ENCODE peak calls at places on chromosome 15, in five cellular contexts. H is AG09319, R is KBM-7, O is HT1080, K is Ammon's horn. W is an unnamed sample.
A peak's percentile ranks its signal among the peaks of the same experiment; 100 is the strongest.

GRCh38 chr15:80693682-80694623 is 1.2 kb upstream of the ABHD17C start:
- DNase-seq in H (no peak), R (peak; percentile 60), O (peak; percentile 17), K (peak; percentile 15), W (peak; percentile 24)

GRCh38 chr15:56759450-56759845 is 26.1 kb upstream of the ZNF280D start:
- DNase-seq in H (peak; percentile 77), K (peak; percentile 18), R (peak; percentile 55), O (peak; percentile 93), W (no peak)

GRCh38 chr15:51812598-51812997 is 16.9 kb upstream of the TMOD3 start:
- DNase-seq in O (no peak), R (no peak), H (no peak), K (no peak), W (no peak)

GRCh38 chr15:28023422-28023821 is 75.7 kb downstream of the OCA2 start:
- DNase-seq in R (no peak), H (no peak), K (no peak), O (no peak), W (no peak)

GRCh38 chr15:62432702-62433398 is 267.8 kb upstream of the C2CD4B start:
- DNase-seq in O (no peak), H (no peak), R (no peak), K (no peak), W (no peak)

GRCh38 chr15:78301813-78302212 is 2.4 kb upstream of the SKIC8 start:
- DNase-seq in H (no peak), O (no peak), K (no peak), R (peak; percentile 77), W (no peak)

GRCh38 chr15:34357653-34358052 is 9.3 kb downstream of the LPCAT4 start:
- DNase-seq in O (no peak), R (no peak), K (no peak), H (no peak), W (no peak)

GRCh38 chr15:66004618-66005262 is 135.4 kb downstream of the RAB11A start:
- DNase-seq in R (peak; percentile 65), K (no peak), O (no peak), H (no peak), W (peak; percentile 84)

GRCh38 chr15:44812029-44812517 is 75.7 kb downstream of the TRIM69 start:
- DNase-seq in R (no peak), O (no peak), H (no peak), K (no peak), W (no peak)

GRCh38 chr15:98689431-98689861 is 41.1 kb downstream of the IGF1R start:
- DNase-seq in H (no peak), R (no peak), K (no peak), O (peak; percentile 60), W (no peak)

GRCh38 chr15:94253742-94254141 is 22.4 kb downstream of the MCTP2 start:
- DNase-seq in O (no peak), R (no peak), K (no peak), H (no peak), W (no peak)

GRCh38 chr15:50353251-50353998 is 1.6 kb downstream of the GABPB1 start:
- DNase-seq in H (peak; percentile 69), K (no peak), R (peak; percentile 50), O (peak; percentile 72), W (no peak)

GRCh38 chr15:32879980-32880379 is 162.2 kb downstream of the GREM1 start:
- DNase-seq in O (no peak), K (no peak), H (no peak), R (no peak), W (no peak)

GRCh38 chr15:76340198-76340801 is 3.7 kb downstream of the ISL2 start:
- DNase-seq in H (no peak), R (no peak), O (no peak), K (no peak), W (no peak)

GRCh38 chr15:33047077-33047476 is 147.4 kb downstream of the FMN1 start:
- DNase-seq in H (no peak), K (no peak), R (no peak), O (no peak), W (no peak)

GRCh38 chr15:66698318-66698961 is 3.6 kb upstream of the SMAD6 start:
- DNase-seq in R (peak; percentile 81), H (no peak), O (peak; percentile 53), K (peak; percentile 66), W (peak; percentile 89)

GRCh38 chr15:31080618-31081017 is 20.9 kb downstream of the TRPM1 start:
- DNase-seq in K (peak; percentile 23), H (no peak), O (no peak), R (no peak), W (no peak)

GRCh38 chr15:66785637-66786036 is 83.6 kb downstream of the SMAD6 start:
- DNase-seq in O (peak; percentile 70), R (no peak), K (no peak), H (no peak), W (no peak)

GRCh38 chr15:85749261-85750151 is 45.2 kb downstream of the KLHL25 start:
- DNase-seq in O (no peak), K (no peak), R (no peak), H (no peak), W (no peak)

GRCh38 chr15:90580541-90580940 is 50.8 kb downstream of the CRTC3 start:
- DNase-seq in R (no peak), O (no peak), H (no peak), K (no peak), W (no peak)

GRCh38 chr15:91100561-91101355 is 701 bp downstream of the SV2B start:
- DNase-seq in K (peak; percentile 38), H (no peak), R (no peak), O (no peak), W (no peak)

GRCh38 chr15:89629829-89630228 is 25.4 kb downstream of the KIF7 start:
- DNase-seq in R (no peak), K (no peak), O (no peak), H (no peak), W (peak; percentile 7)

GRCh38 chr15:31842532-31843195 is 187.7 kb upstream of the CHRNA7 start:
- DNase-seq in R (no peak), H (no peak), O (no peak), K (peak; percentile 44), W (no peak)

GRCh38 chr15:71115567-71116351 is 488 bp downstream of the THSD4 start:
- DNase-seq in R (peak; percentile 40), K (no peak), H (no peak), O (peak; percentile 35), W (peak; percentile 49)

GRCh38 chr15:70353606-70354259 is 256.0 kb upstream of the TLE3 start:
- DNase-seq in H (no peak), R (no peak), O (no peak), K (no peak), W (no peak)

GRCh38 chr15:66723826-66724731 is 22.0 kb downstream of the SMAD6 start:
- DNase-seq in R (no peak), K (no peak), O (peak; percentile 40), H (no peak), W (no peak)

GRCh38 chr15:51735211-51735610 is 2.2 kb downstream of the LYSMD2 start:
- DNase-seq in K (peak; percentile 44), H (no peak), O (no peak), R (peak; percentile 32), W (no peak)

GRCh38 chr15:64158363-64159134 is 4.3 kb downstream of the PPIB start:
- DNase-seq in H (no peak), R (no peak), K (no peak), O (no peak), W (no peak)

GRCh38 chr15:40242671-40243070 is 3.8 kb downstream of the PAK6 start:
- DNase-seq in K (no peak), H (no peak), O (no peak), R (no peak), W (no peak)

GRCh38 chr15:39699531-39700110 is 83.0 kb downstream of the FSIP1 start:
- DNase-seq in K (no peak), H (no peak), R (no peak), O (no peak), W (no peak)

GRCh38 chr15:62137216-62137884 is 27.7 kb downstream of the C2CD4B start:
- DNase-seq in H (no peak), R (no peak), K (no peak), O (no peak), W (no peak)

GRCh38 chr15:63448261-63448660 is 56.1 kb upstream of the USP3 start:
- DNase-seq in O (no peak), K (peak; percentile 44), R (peak; percentile 90), H (no peak), W (no peak)

W was measured in HuH-7.